ENCODE peak calls at places on chromosomes 12 and 14, in five cellular contexts. Y, V, B, D and N are unnamed samples.

GRCh38 chr12:127457726-127458125 is 809.2 kb upstream of the TMEM132C start:
- DNase-seq in Y (no peak), B (no peak), D (no peak), V (no peak), N (no peak)

GRCh38 chr12:124847675-124848074 is 16.0 kb downstream of the SCARB1 start:
- DNase-seq in V (peak), D (no peak), B (no peak), Y (no peak), N (no peak)

GRCh38 chr14:63922696-63923421 is 70.1 kb downstream of the SYNE2 start:
- DNase-seq in Y (no peak), D (no peak), V (peak), B (peak), N (no peak)

GRCh38 chr12:125159687-125160086 is 94.5 kb downstream of the AACS start:
- DNase-seq in V (no peak), D (no peak), Y (no peak), B (no peak), N (no peak)

GRCh38 chr14:86935241-86935640 is 1057.7 kb downstream of the GALC start:
- DNase-seq in V (peak), Y (no peak), D (no peak), B (no peak), N (no peak)

GRCh38 chr12:12716151-12716844 is 870 bp upstream of the CDKN1B start:
- DNase-seq in D (no peak), V (peak), Y (no peak), B (no peak), N (no peak)

GRCh38 chr12:52147367-52147972 is 44.3 kb downstream of the KRT80 start:
- DNase-seq in B (peak), V (peak), Y (peak), D (peak), N (no peak)

GRCh38 chr12:74620932-74621331 is 83.3 kb downstream of the ATXN7L3B start:
- DNase-seq in D (no peak), V (no peak), Y (no peak), B (no peak), N (no peak)

GRCh38 chr14:92589213-92589852 is 75.8 kb downstream of the RIN3 start:
- DNase-seq in B (no peak), D (no peak), V (peak), Y (no peak), N (no peak)

GRCh38 chr14:31894351-31894750 is 182.8 kb upstream of the ARHGAP5 start:
- DNase-seq in V (no peak), Y (no peak), D (no peak), B (no peak), N (no peak)

GRCh38 chr14:39265741-39266588 is 32.2 kb downstream of the MIA2 start:
- DNase-seq in B (no peak), D (no peak), Y (no peak), V (peak), N (no peak)

GRCh38 chr14:103074699-103075341 is 9.2 kb upstream of the LBHD2 start:
- DNase-seq in D (no peak), V (no peak), B (no peak), Y (peak), N (no peak)

GRCh38 chr12:121989266-121989950 is 32.3 kb upstream of the BCL7A start:
- DNase-seq in V (no peak), D (no peak), Y (no peak), B (no peak), N (no peak)

GRCh38 chr12:116861331-116861730 is 19.9 kb downstream of the HRK start:
- DNase-seq in B (no peak), D (no peak), V (peak), Y (no peak), N (no peak)

GRCh38 chr12:124829708-124830304 is 33.9 kb downstream of the SCARB1 start:
- DNase-seq in D (no peak), B (no peak), Y (no peak), V (no peak), N (no peak)

GRCh38 chr12:117516034-117516433 is 154.6 kb upstream of the NOS1 start:
- DNase-seq in V (no peak), D (no peak), Y (no peak), B (no peak), N (no peak)

GRCh38 chr12:120534703-120535655 is 823 bp downstream of the RNF10 start:
- DNase-seq in V (peak), B (peak), D (no peak), Y (peak), N (peak)

GRCh38 chr12:120528861-120529525 is at the start of gene COQ5:
- DNase-seq in B (peak), V (peak), D (peak), Y (peak), N (peak)

GRCh38 chr12:120534203-120534702 is at the start of gene RNF10:
- DNase-seq in D (peak), Y (peak), V (peak), B (peak), N (peak)

GRCh38 chr12:120532701-120533238 is 1.4 kb upstream of the RNF10 start:
- DNase-seq in V (no peak), D (no peak), B (no peak), Y (no peak), N (no peak)

GRCh38 chr12:120529641-120530314 is 820 bp upstream of the COQ5 start:
- DNase-seq in B (peak), D (no peak), V (peak), Y (no peak), N (no peak)
- TF ChIP-seq CTCF in B (no peak), D (no peak), V (no peak), Y (no peak), N (no peak)

DNA sequence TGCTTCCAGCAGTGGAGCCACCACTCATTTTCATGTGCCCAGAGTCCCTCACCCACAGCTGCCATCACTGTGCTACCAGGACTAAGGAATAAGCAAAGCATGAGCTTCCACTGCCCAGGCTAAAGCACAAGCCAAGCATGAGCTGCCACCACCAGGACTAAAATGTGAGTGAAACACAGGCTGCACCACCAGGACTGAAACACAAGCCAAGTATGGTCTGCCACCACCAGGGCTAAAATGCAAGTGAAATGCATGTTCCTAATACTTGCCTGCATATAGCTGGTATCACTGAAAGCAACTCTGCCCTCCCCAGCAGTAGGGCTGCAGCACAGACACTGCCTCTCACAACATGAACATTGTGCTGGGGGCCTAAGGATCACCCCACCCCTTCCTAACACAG is 30.0 kb downstream of the CEP83 start:
- DNase-seq in Y (no peak), B (no peak), V (peak), D (no peak), N (no peak)
- TF ChIP-seq CTCF in Y (no peak), B (no peak), V (peak), D (no peak), N (no peak)

GRCh38 chr12:109154485-109155438 is 38.4 kb downstream of the ACACB start:
- DNase-seq in V (peak), B (peak), Y (peak), D (peak), N (peak)
- TF ChIP-seq CTCF in V (no peak), B (no peak), Y (peak), D (no peak), N (no peak)

GRCh38 chr12:57270966-57271470 is 20.0 kb upstream of the STAC3 start:
- DNase-seq in B (no peak), D (no peak), V (no peak), Y (no peak), N (no peak)
- TF ChIP-seq CTCF in B (no peak), D (no peak), V (no peak), Y (no peak), N (no peak)

GRCh38 chr14:94298130-94298529 is 5.1 kb upstream of the SERPINA10 start:
- DNase-seq in D (no peak), Y (no peak), V (no peak), B (no peak), N (no peak)
- TF ChIP-seq CTCF in D (no peak), Y (no peak), V (no peak), B (no peak), N (no peak)